ENCODE peak calls at places on chromosome X, in seven cellular contexts. One of them, this sample, is unnamed.

GRCh38 chrX:151393514-151393913 is 3.5 kb upstream of the VMA21 start:
- DNase-seq in neural crest cell: no peak
- DNase-seq in mucosa of descending colon: no peak
- DNase-seq in kidney epithelial cell: no peak
- DNase-seq in GM20000: peak
- DNase-seq in body of pancreas: no peak
- DNase-seq in HFFc6: no peak
- DNase-seq in this sample: peak

GRCh38 chrX:11426712-11427081 is 133.5 kb downstream of the AMELX start:
- DNase-seq in neural crest cell: no peak
- DNase-seq in mucosa of descending colon: no peak
- DNase-seq in kidney epithelial cell: no peak
- DNase-seq in GM20000: no peak
- DNase-seq in body of pancreas: no peak
- DNase-seq in HFFc6: no peak
- DNase-seq in this sample: no peak

GRCh38 chrX:68665502-68665901 is 18.0 kb downstream of the STARD8 start:
- DNase-seq in neural crest cell: no peak
- DNase-seq in mucosa of descending colon: no peak
- DNase-seq in kidney epithelial cell: no peak
- DNase-seq in GM20000: no peak
- DNase-seq in body of pancreas: no peak
- DNase-seq in HFFc6: no peak
- DNase-seq in this sample: no peak

GRCh38 chrX:78199851-78200250 is 60.4 kb upstream of the TAF9B start:
- DNase-seq in neural crest cell: no peak
- DNase-seq in mucosa of descending colon: no peak
- DNase-seq in kidney epithelial cell: no peak
- DNase-seq in GM20000: peak
- DNase-seq in body of pancreas: no peak
- DNase-seq in HFFc6: no peak
- DNase-seq in this sample: peak

GRCh38 chrX:151151668-151152267 is 24.6 kb upstream of the GPR50 start:
- DNase-seq in neural crest cell: no peak
- DNase-seq in mucosa of descending colon: no peak
- DNase-seq in kidney epithelial cell: no peak
- DNase-seq in GM20000: peak
- DNase-seq in body of pancreas: peak
- DNase-seq in HFFc6: peak
- DNase-seq in this sample: peak

GRCh38 chrX:118459494-118459893 is 36.1 kb upstream of the DOCK11 start:
- DNase-seq in neural crest cell: no peak
- DNase-seq in mucosa of descending colon: no peak
- DNase-seq in kidney epithelial cell: no peak
- DNase-seq in GM20000: peak
- DNase-seq in body of pancreas: no peak
- DNase-seq in HFFc6: peak
- DNase-seq in this sample: peak

GRCh38 chrX:39720945-39721344 is 376.8 kb downstream of the BCOR start:
- DNase-seq in neural crest cell: no peak
- DNase-seq in mucosa of descending colon: no peak
- DNase-seq in kidney epithelial cell: no peak
- DNase-seq in GM20000: no peak
- DNase-seq in body of pancreas: no peak
- DNase-seq in HFFc6: no peak
- DNase-seq in this sample: no peak

GRCh38 chrX:130120321-130120731 is 10.0 kb upstream of the ELF4 start:
- DNase-seq in neural crest cell: peak
- DNase-seq in mucosa of descending colon: no peak
- DNase-seq in kidney epithelial cell: no peak
- DNase-seq in GM20000: peak
- DNase-seq in body of pancreas: no peak
- DNase-seq in HFFc6: no peak
- DNase-seq in this sample: peak

GRCh38 chrX:153778684-153779101 is 2.1 kb upstream of the SRPK3 start:
- DNase-seq in neural crest cell: no peak
- DNase-seq in mucosa of descending colon: no peak
- DNase-seq in kidney epithelial cell: no peak
- DNase-seq in GM20000: no peak
- DNase-seq in body of pancreas: no peak
- DNase-seq in HFFc6: no peak
- DNase-seq in this sample: no peak

GRCh38 chrX:134251241-134251640 is 14.3 kb downstream of the CCDC160 start:
- DNase-seq in neural crest cell: no peak
- DNase-seq in mucosa of descending colon: no peak
- DNase-seq in kidney epithelial cell: no peak
- DNase-seq in GM20000: no peak
- DNase-seq in body of pancreas: no peak
- DNase-seq in HFFc6: no peak
- DNase-seq in this sample: no peak

GRCh38 chrX:103556941-103557340 is 28.4 kb upstream of the TCEAL4 start:
- DNase-seq in neural crest cell: no peak
- DNase-seq in mucosa of descending colon: no peak
- DNase-seq in kidney epithelial cell: no peak
- DNase-seq in GM20000: no peak
- DNase-seq in body of pancreas: no peak
- DNase-seq in HFFc6: no peak
- DNase-seq in this sample: no peak

GRCh38 chrX:101729986-101730385 is 70.3 kb upstream of the ARMCX2 start:
- DNase-seq in neural crest cell: no peak
- DNase-seq in mucosa of descending colon: no peak
- DNase-seq in kidney epithelial cell: no peak
- DNase-seq in GM20000: no peak
- DNase-seq in body of pancreas: no peak
- DNase-seq in HFFc6: no peak
- DNase-seq in this sample: no peak

GRCh38 chrX:69614896-69615295 is 1.0 kb upstream of the EDA start:
- DNase-seq in neural crest cell: no peak
- DNase-seq in mucosa of descending colon: no peak
- DNase-seq in kidney epithelial cell: no peak
- DNase-seq in GM20000: no peak
- DNase-seq in body of pancreas: no peak
- DNase-seq in HFFc6: no peak
- DNase-seq in this sample: no peak

GRCh38 chrX:150202641-150203248 is 160.4 kb upstream of the MAMLD1 start:
- DNase-seq in neural crest cell: no peak
- DNase-seq in mucosa of descending colon: no peak
- DNase-seq in kidney epithelial cell: no peak
- DNase-seq in GM20000: no peak
- DNase-seq in body of pancreas: no peak
- DNase-seq in HFFc6: peak
- DNase-seq in this sample: no peak

GRCh38 chrX:23783569-23784486 is 855 bp downstream of the SAT1 start:
- DNase-seq in neural crest cell: no peak
- DNase-seq in mucosa of descending colon: no peak
- DNase-seq in kidney epithelial cell: no peak
- DNase-seq in GM20000: no peak
- DNase-seq in body of pancreas: no peak
- DNase-seq in HFFc6: no peak
- DNase-seq in this sample: no peak

GRCh38 chrX:32443841-32444240 is 767.5 kb downstream of the DMD start:
- DNase-seq in neural crest cell: no peak
- DNase-seq in mucosa of descending colon: no peak
- DNase-seq in kidney epithelial cell: no peak
- DNase-seq in GM20000: no peak
- DNase-seq in body of pancreas: no peak
- DNase-seq in HFFc6: no peak
- DNase-seq in this sample: no peak

GRCh38 chrX:72038016-72038415 is 93.7 kb downstream of the RTL5 start:
- DNase-seq in neural crest cell: no peak
- DNase-seq in mucosa of descending colon: no peak
- DNase-seq in kidney epithelial cell: no peak
- DNase-seq in GM20000: no peak
- DNase-seq in body of pancreas: no peak
- DNase-seq in HFFc6: no peak
- DNase-seq in this sample: no peak

GRCh38 chrX:115449742-115450141 is 111.2 kb upstream of the PLS3 start:
- DNase-seq in neural crest cell: no peak
- DNase-seq in mucosa of descending colon: no peak
- DNase-seq in kidney epithelial cell: no peak
- DNase-seq in GM20000: no peak
- DNase-seq in body of pancreas: peak
- DNase-seq in HFFc6: no peak
- DNase-seq in this sample: no peak

GRCh38 chrX:5117816-5118215 is 1110.9 kb downstream of the NLGN4X start:
- DNase-seq in neural crest cell: no peak
- DNase-seq in mucosa of descending colon: no peak
- DNase-seq in kidney epithelial cell: no peak
- DNase-seq in GM20000: no peak
- DNase-seq in body of pancreas: no peak
- DNase-seq in HFFc6: no peak
- DNase-seq in this sample: no peak

GRCh38 chrX:151363316-151363715 is 33.7 kb upstream of the VMA21 start:
- DNase-seq in neural crest cell: no peak
- DNase-seq in mucosa of descending colon: no peak
- DNase-seq in kidney epithelial cell: no peak
- DNase-seq in GM20000: no peak
- DNase-seq in body of pancreas: no peak
- DNase-seq in HFFc6: no peak
- DNase-seq in this sample: no peak

GRCh38 chrX:145393702-145394235 is 146.5 kb downstream of the SPANXN1 start:
- DNase-seq in neural crest cell: no peak
- DNase-seq in mucosa of descending colon: peak
- DNase-seq in kidney epithelial cell: no peak
- DNase-seq in GM20000: no peak
- DNase-seq in body of pancreas: no peak
- DNase-seq in HFFc6: no peak
- DNase-seq in this sample: peak
- TF ChIP-seq CTCF in neural crest cell: peak
- TF ChIP-seq CTCF in mucosa of descending colon: no peak
- TF ChIP-seq CTCF in kidney epithelial cell: peak
- TF ChIP-seq CTCF in GM20000: no peak
- TF ChIP-seq CTCF in body of pancreas: no peak
- TF ChIP-seq CTCF in HFFc6: peak
- TF ChIP-seq CTCF in this sample: peak

GRCh38 chrX:135295944-135296305 is 13.4 kb upstream of the ETDC start:
- DNase-seq in neural crest cell: no peak
- DNase-seq in mucosa of descending colon: no peak
- DNase-seq in kidney epithelial cell: no peak
- DNase-seq in GM20000: peak
- DNase-seq in body of pancreas: no peak
- DNase-seq in HFFc6: no peak
- DNase-seq in this sample: no peak
- TF ChIP-seq CTCF in neural crest cell: no peak
- TF ChIP-seq CTCF in mucosa of descending colon: no peak
- TF ChIP-seq CTCF in kidney epithelial cell: no peak
- TF ChIP-seq CTCF in GM20000: no peak
- TF ChIP-seq CTCF in body of pancreas: no peak
- TF ChIP-seq CTCF in HFFc6: no peak
- TF ChIP-seq CTCF in this sample: no peak

GRCh38 chrX:43333543-43333942 is 322.6 kb upstream of the MAOA start:
- DNase-seq in neural crest cell: no peak
- DNase-seq in mucosa of descending colon: no peak
- DNase-seq in kidney epithelial cell: no peak
- DNase-seq in GM20000: no peak
- DNase-seq in body of pancreas: no peak
- DNase-seq in HFFc6: no peak
- DNase-seq in this sample: no peak
- TF ChIP-seq CTCF in neural crest cell: peak
- TF ChIP-seq CTCF in mucosa of descending colon: no peak
- TF ChIP-seq CTCF in kidney epithelial cell: peak
- TF ChIP-seq CTCF in GM20000: no peak
- TF ChIP-seq CTCF in body of pancreas: no peak
- TF ChIP-seq CTCF in HFFc6: no peak
- TF ChIP-seq CTCF in this sample: no peak

GRCh38 chrX:74458738-74459137 is 37.4 kb downstream of the SLC16A2 start:
- DNase-seq in neural crest cell: no peak
- DNase-seq in mucosa of descending colon: no peak
- DNase-seq in kidney epithelial cell: peak
- DNase-seq in GM20000: no peak
- DNase-seq in body of pancreas: no peak
- DNase-seq in HFFc6: peak
- DNase-seq in this sample: no peak
- TF ChIP-seq CTCF in neural crest cell: no peak
- TF ChIP-seq CTCF in mucosa of descending colon: no peak
- TF ChIP-seq CTCF in kidney epithelial cell: no peak
- TF ChIP-seq CTCF in GM20000: no peak
- TF ChIP-seq CTCF in body of pancreas: no peak
- TF ChIP-seq CTCF in HFFc6: peak
- TF ChIP-seq CTCF in this sample: no peak

DNA sequence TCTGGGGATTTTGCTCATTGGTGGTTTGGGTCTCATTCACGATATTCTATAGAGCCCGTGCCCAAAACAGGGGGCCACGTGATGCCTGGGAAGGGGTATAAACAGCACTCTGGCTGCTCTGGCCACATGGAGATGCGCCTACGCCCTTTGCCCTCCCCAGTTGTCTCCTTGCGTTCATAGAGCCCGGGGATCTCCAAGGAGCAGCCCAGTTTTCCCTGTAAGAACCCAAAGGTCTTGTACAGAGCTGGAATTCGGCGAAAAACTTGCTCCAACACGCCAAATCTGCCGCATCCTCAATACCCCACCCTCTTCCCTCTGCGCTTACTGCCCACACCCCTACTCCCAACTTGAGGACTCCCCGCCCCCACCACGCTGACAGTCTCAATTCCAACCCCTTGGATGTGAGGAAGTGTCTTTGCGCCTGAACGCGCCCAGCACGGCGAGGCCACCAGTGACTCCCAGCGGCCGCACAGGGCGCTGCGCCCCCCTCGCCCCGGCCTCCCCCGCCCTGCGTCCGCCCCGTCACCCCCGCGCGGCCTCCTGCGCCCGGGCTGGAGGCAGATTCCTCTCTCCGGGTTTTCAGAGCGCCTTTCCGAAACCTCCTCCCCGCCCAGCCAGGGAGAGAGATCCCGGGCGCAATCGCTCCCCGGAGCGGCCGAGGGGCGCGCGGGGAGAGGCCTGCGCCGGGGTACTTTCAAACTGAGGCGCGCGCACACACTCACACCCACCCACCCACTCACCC is at the start of gene NHS:
- DNase-seq in neural crest cell: peak
- DNase-seq in mucosa of descending colon: peak
- DNase-seq in kidney epithelial cell: no peak
- DNase-seq in GM20000: no peak
- DNase-seq in body of pancreas: peak
- DNase-seq in HFFc6: peak
- DNase-seq in this sample: no peak
- TF ChIP-seq CTCF in neural crest cell: peak
- TF ChIP-seq CTCF in mucosa of descending colon: peak
- TF ChIP-seq CTCF in kidney epithelial cell: peak
- TF ChIP-seq CTCF in GM20000: no peak
- TF ChIP-seq CTCF in body of pancreas: peak
- TF ChIP-seq CTCF in HFFc6: peak
- TF ChIP-seq CTCF in this sample: no peak

DNA sequence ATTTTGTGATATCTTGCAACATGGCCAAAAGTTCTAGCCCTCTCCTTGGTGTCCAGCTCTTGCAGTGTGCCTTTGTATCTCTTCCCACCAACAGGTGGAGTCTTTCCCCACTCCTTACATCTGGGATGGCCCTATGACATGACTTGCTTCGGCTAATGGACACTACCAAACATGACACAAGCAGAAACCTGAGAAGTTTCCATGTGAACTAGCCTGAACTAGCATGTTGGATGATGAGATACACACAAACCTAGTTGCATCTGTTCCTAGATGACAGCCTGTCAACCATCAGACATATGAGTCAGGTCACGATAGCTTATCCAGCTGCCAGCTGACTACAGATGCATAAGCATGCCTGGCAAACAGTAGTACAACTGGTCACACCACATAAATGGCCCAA is 207.5 kb upstream of the FTHL17 start:
- DNase-seq in neural crest cell: no peak
- DNase-seq in mucosa of descending colon: no peak
- DNase-seq in kidney epithelial cell: no peak
- DNase-seq in GM20000: no peak
- DNase-seq in body of pancreas: no peak
- DNase-seq in HFFc6: peak
- DNase-seq in this sample: no peak
- TF ChIP-seq CTCF in neural crest cell: peak
- TF ChIP-seq CTCF in mucosa of descending colon: no peak
- TF ChIP-seq CTCF in kidney epithelial cell: peak
- TF ChIP-seq CTCF in GM20000: no peak
- TF ChIP-seq CTCF in body of pancreas: no peak
- TF ChIP-seq CTCF in HFFc6: peak
- TF ChIP-seq CTCF in this sample: no peak

This sample was measured in GM13976.